ENCODE peak calls at places on chromosomes 12 and 14, in four cellular contexts. I, R, K and D are unnamed samples.

GRCh38 chr14:32403688-32404087 is 74.6 kb downstream of the AKAP6 start:
- DNase-seq in I (no peak), R (no peak), K (no peak), D (no peak)

GRCh38 chr12:66144796-66145754 is 14.5 kb upstream of the LLPH start:
- DNase-seq in I (peak), R (peak), K (peak), D (no peak)

GRCh38 chr14:94345344-94346072 is 22.4 kb upstream of the SERPINA6 start:
- DNase-seq in I (no peak), R (no peak), K (no peak), D (no peak)

GRCh38 chr14:64410084-64410774 is 22.1 kb downstream of the MTHFD1 start:
- DNase-seq in I (no peak), R (no peak), K (no peak), D (no peak)

GRCh38 chr12:19643635-19644034 is 204.3 kb downstream of the AEBP2 start:
- DNase-seq in I (peak), R (no peak), K (no peak), D (no peak)

GRCh38 chr14:61140271-61140670 is 140.9 kb downstream of the TMEM30B start:
- DNase-seq in I (no peak), R (no peak), K (no peak), D (no peak)

GRCh38 chr12:64175254-64175945 is 46.7 kb downstream of the KICS2 start:
- DNase-seq in I (no peak), R (no peak), K (no peak), D (no peak)

GRCh38 chr12:129193263-129193871 is 340.1 kb downstream of the GLT1D1 start:
- DNase-seq in I (no peak), R (peak), K (peak), D (no peak)

GRCh38 chr14:59161571-59162175 is 26.8 kb upstream of the DAAM1 start:
- DNase-seq in I (peak), R (no peak), K (no peak), D (no peak)

GRCh38 chr12:45974883-45975282 is 15.5 kb downstream of the SCAF11 start:
- DNase-seq in I (no peak), R (no peak), K (no peak), D (no peak)

GRCh38 chr12:107320031-107320928 is 226.9 kb upstream of the CRY1 start:
- DNase-seq in I (peak), R (peak), K (peak), D (peak)

GRCh38 chr14:102697125-102697900 is 79.9 kb upstream of the TRAF3 start:
- DNase-seq in I (no peak), R (peak), K (no peak), D (no peak)

GRCh38 chr12:96136129-96136528 is 58.0 kb upstream of the ELK3 start:
- DNase-seq in I (peak), R (no peak), K (no peak), D (no peak)

GRCh38 chr14:77248666-77249065 is 22.3 kb downstream of the NGB start:
- DNase-seq in I (no peak), R (no peak), K (no peak), D (no peak)

GRCh38 chr12:39872425-39872824 is 233.5 kb downstream of the SLC2A13 start:
- DNase-seq in I (no peak), R (no peak), K (no peak), D (no peak)

GRCh38 chr12:53676715-53677611 is 1.1 kb upstream of the ATP5MC2 start:
- DNase-seq in I (peak), R (peak), K (peak), D (peak)

GRCh38 chr14:22885975-22886374 is 3.0 kb downstream of the REM2 start:
- DNase-seq in I (no peak), R (no peak), K (no peak), D (no peak)

GRCh38 chr12:102961488-102961801 is 4.0 kb downstream of the ASCL1 start:
- DNase-seq in I (no peak), R (no peak), K (no peak), D (no peak)

GRCh38 chr14:104856869-104857860 is 7.9 kb upstream of the CEP170B start:
- DNase-seq in I (no peak), R (no peak), K (no peak), D (no peak)

GRCh38 chr14:25909361-25909760 is 688.5 kb downstream of the NOVA1 start:
- DNase-seq in I (no peak), R (no peak), K (no peak), D (no peak)

GRCh38 chr12:62934799-62935674 is at the start of gene PPM1H:
- DNase-seq in I (peak), R (peak), K (peak), D (no peak)

GRCh38 chr12:79634957-79635471 is 55.8 kb downstream of the PAWR start:
- DNase-seq in I (no peak), R (no peak), K (no peak), D (no peak)

GRCh38 chr12:107818984-107819383 is 44.5 kb downstream of the ASCL4 start:
- DNase-seq in I (no peak), R (no peak), K (no peak), D (no peak)

GRCh38 chr14:20429801-20430669 is 5.9 kb downstream of the KLHL33 start:
- DNase-seq in I (no peak), R (peak), K (peak), D (no peak)

GRCh38 chr12:1435456-1435855 is 158.9 kb downstream of the FBXL14 start:
- DNase-seq in I (no peak), R (peak), K (peak), D (no peak)

GRCh38 chr12:3214508-3215365 is 137.6 kb downstream of the TSPAN9 start:
- DNase-seq in I (no peak), R (no peak), K (no peak), D (no peak)
- TF ChIP-seq CTCF in I (no peak), R (no peak), K (no peak), D (no peak)

GRCh38 chr14:70885343-70886014 is 21.8 kb upstream of the PCNX1 start:
- DNase-seq in I (no peak), R (no peak), K (no peak), D (no peak)

GRCh38 chr14:70884595-70885342 is 22.5 kb upstream of the PCNX1 start:
- DNase-seq in I (no peak), R (no peak), K (no peak), D (no peak)

GRCh38 chr14:70888151-70888499 is 19.1 kb upstream of the PCNX1 start:
- DNase-seq in I (no peak), R (no peak), K (no peak), D (no peak)

GRCh38 chr14:70887207-70888150 is 19.8 kb upstream of the PCNX1 start:
- DNase-seq in I (no peak), R (no peak), K (no peak), D (no peak)

GRCh38 chr14:70886421-70887206 is 20.6 kb upstream of the PCNX1 start:
- DNase-seq in I (peak), R (no peak), K (peak), D (no peak)
- H3K4me3 ChIP-seq in I (no peak), R (no peak), K (no peak), D (no peak)

DNA sequence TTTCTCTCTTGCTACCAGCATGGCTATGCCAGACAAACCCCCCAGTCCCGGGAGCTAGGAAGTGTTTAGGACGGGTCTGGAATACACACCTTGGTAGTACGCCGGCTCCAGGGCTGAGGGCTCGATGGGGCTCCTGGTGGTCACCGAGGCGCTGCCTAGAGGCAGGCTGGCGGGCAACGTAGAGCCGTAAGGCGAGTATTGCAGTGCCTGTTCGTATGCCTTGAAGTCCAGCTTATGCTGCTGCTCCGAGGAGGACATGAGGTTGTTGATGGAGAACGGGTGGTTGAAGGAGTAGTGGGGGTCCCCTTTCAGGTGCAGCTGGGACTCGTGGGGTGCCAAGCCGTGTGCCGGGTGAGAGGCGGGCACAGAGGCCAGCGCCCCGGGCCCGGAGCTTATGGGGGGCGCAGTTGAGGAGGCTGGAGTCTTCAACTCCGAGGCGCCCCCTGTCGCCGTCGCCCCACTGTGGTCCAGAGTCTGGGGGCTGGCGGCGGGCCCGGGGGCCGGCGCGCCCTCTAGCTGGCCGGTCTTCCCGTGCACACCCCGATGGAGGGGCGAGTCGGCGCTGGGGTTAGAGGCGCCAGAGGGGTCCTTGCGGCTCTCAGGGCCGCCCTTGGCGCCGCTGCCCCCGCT is 3.6 kb downstream of the FOXA1 start:
- DNase-seq in I (no peak), R (peak), K (peak), D (no peak)
- TF ChIP-seq CTCF in I (peak), R (peak), K (no peak), D (no peak)

GRCh38 chr12:14954269-14954668 is 7.1 kb downstream of the ARHGDIB start:
- DNase-seq in I (no peak), R (no peak), K (peak), D (no peak)

GRCh38 chr12:14957769-14958168 is 3.6 kb downstream of the ARHGDIB start:
- DNase-seq in I (no peak), R (no peak), K (peak), D (no peak)

GRCh38 chr12:14953752-14954151 is 7.6 kb downstream of the ARHGDIB start:
- DNase-seq in I (no peak), R (no peak), K (no peak), D (no peak)

GRCh38 chr12:14958361-14959125 is 2.9 kb downstream of the ARHGDIB start:
- DNase-seq in I (no peak), R (no peak), K (no peak), D (no peak)

GRCh38 chr12:14955876-14956811 is 5.3 kb downstream of the ARHGDIB start:
- DNase-seq in I (no peak), R (no peak), K (no peak), D (peak)
- H3K4me3 ChIP-seq in I (no peak), R (no peak), K (no peak), D (peak)

GRCh38 chr12:42823679-42824078 is 234.1 kb upstream of the PRICKLE1 start:
- DNase-seq in I (no peak), R (no peak), K (no peak), D (no peak)

GRCh38 chr12:42819801-42820200 is 230.3 kb upstream of the PRICKLE1 start:
- DNase-seq in I (no peak), R (no peak), K (no peak), D (no peak)

DNA sequence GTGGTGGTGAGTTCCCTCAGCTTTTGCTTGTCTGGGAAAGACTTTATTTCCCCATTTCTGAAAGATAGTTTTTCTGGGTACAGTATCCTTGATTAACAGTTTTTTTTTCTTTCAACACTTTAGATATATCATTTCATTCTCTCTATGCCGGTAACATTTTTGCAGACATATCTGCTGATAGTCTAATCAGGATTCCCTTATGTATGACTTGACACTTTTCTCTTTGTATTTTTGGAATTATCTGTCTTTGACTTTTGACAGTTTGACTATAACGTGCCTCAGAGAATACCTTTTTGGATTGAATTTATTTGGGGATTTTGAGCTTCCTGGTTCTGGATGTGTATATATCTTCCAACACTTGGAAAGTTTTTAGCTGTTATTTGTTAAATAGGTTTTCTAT is 234.8 kb upstream of the PRICKLE1 start:
- DNase-seq in I (no peak), R (no peak), K (no peak), D (no peak)
- TF ChIP-seq CTCF in I (no peak), R (no peak), K (no peak), D (no peak)